ENCODE peak calls at places on chromosomes 11 and 22, in five cellular contexts. One of them, this sample, is unnamed. For H3K36me3, the result is how much of the 10 kb centered on the place peaks cover.

GRCh38 chr11:20003357-20003756 is 156.9 kb downstream of the DBX1 start:
- DNase-seq in kidney: no peak
- DNase-seq in body of pancreas: peak
- DNase-seq in A673: no peak
- DNase-seq in neural progenitor cell: no peak
- DNase-seq in this sample: no peak

GRCh38 chr11:130776044-130776390 is 140.3 kb downstream of the SNX19 start:
- DNase-seq in body of pancreas: no peak
- DNase-seq in neural progenitor cell: no peak
- DNase-seq in kidney: no peak
- DNase-seq in A673: no peak
- DNase-seq in this sample: no peak

GRCh38 chr11:43706631-43707030 is 26.1 kb downstream of the HSD17B12 start:
- DNase-seq in kidney: no peak
- DNase-seq in A673: no peak
- DNase-seq in body of pancreas: no peak
- DNase-seq in neural progenitor cell: no peak
- DNase-seq in this sample: no peak

GRCh38 chr11:26992031-26992541 is 1.8 kb upstream of the FIBIN start:
- DNase-seq in A673: no peak
- DNase-seq in body of pancreas: no peak
- DNase-seq in neural progenitor cell: no peak
- DNase-seq in kidney: no peak
- DNase-seq in this sample: no peak

GRCh38 chr11:75024068-75024449 is 35.3 kb downstream of the NEU3 start:
- DNase-seq in body of pancreas: no peak
- DNase-seq in A673: no peak
- DNase-seq in neural progenitor cell: no peak
- DNase-seq in kidney: no peak
- DNase-seq in this sample: no peak

GRCh38 chr22:19995611-19996339 is 20.8 kb downstream of the ARVCF start:
- DNase-seq in kidney: peak
- DNase-seq in A673: no peak
- DNase-seq in neural progenitor cell: no peak
- DNase-seq in body of pancreas: no peak
- DNase-seq in this sample: no peak

GRCh38 chr11:10659339-10660216 is 34.0 kb downstream of the IRAG1 start:
- DNase-seq in neural progenitor cell: no peak
- DNase-seq in A673: peak
- DNase-seq in body of pancreas: peak
- DNase-seq in kidney: peak
- DNase-seq in this sample: no peak

GRCh38 chr11:67616431-67617242 is 9.9 kb downstream of the NDUFV1 start:
- DNase-seq in body of pancreas: no peak
- DNase-seq in neural progenitor cell: no peak
- DNase-seq in A673: no peak
- DNase-seq in kidney: no peak
- DNase-seq in this sample: no peak

GRCh38 chr22:26066534-26066933 is 102.7 kb upstream of the SEZ6L start:
- DNase-seq in A673: peak
- DNase-seq in neural progenitor cell: peak
- DNase-seq in kidney: no peak
- DNase-seq in body of pancreas: no peak
- DNase-seq in this sample: no peak

GRCh38 chr11:70073881-70074371 is 4.2 kb upstream of the ANO1 start:
- DNase-seq in A673: no peak
- DNase-seq in kidney: no peak
- DNase-seq in neural progenitor cell: no peak
- DNase-seq in body of pancreas: no peak
- DNase-seq in this sample: no peak

GRCh38 chr11:1138053-1138452 is 19.7 kb upstream of the MUC5AC start:
- DNase-seq in neural progenitor cell: no peak
- DNase-seq in body of pancreas: no peak
- DNase-seq in A673: no peak
- DNase-seq in kidney: no peak
- DNase-seq in this sample: no peak

GRCh38 chr11:2518983-2519340 is 74.2 kb downstream of the KCNQ1 start:
- DNase-seq in neural progenitor cell: peak
- DNase-seq in kidney: peak
- DNase-seq in body of pancreas: no peak
- DNase-seq in A673: no peak
- DNase-seq in this sample: no peak

GRCh38 chr22:21624120-21624879 is 5.5 kb downstream of the YDJC start:
- DNase-seq in neural progenitor cell: peak
- DNase-seq in A673: peak
- DNase-seq in kidney: no peak
- DNase-seq in body of pancreas: no peak
- DNase-seq in this sample: no peak

DNA sequence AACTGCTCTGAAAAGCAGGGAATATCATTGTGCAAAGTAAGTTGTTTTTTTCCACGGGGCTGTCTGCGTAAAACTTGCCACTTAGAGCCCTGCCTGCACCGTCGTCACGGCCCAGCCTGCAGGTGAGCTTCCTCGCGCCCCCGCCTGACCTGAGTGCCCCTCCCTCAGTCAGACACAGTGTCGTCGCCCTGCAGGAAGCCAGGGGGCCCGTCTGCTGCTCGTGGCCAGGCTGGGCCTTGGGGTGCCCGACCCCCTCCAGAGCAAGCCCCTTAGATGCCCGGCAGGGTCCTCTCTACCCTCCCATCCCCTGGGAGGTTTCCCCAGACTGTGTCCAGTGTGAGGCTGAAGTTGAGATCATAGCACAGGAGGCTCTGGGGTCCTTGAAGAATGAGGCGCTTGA is 31.6 kb downstream of the SBF1 start:
- DNase-seq in body of pancreas: no peak
- DNase-seq in kidney: peak
- DNase-seq in A673: no peak
- DNase-seq in neural progenitor cell: no peak
- DNase-seq in this sample: no peak
- H3K36me3 ChIP-seq in body of pancreas: under half
- H3K36me3 ChIP-seq in kidney: under half
- H3K36me3 ChIP-seq in A673: half or more
- H3K36me3 ChIP-seq in neural progenitor cell: under half
- H3K36me3 ChIP-seq in this sample: half or more

GRCh38 chr11:8362899-8363298 is 99.2 kb upstream of the LMO1 start:
- DNase-seq in neural progenitor cell: no peak
- DNase-seq in kidney: peak
- DNase-seq in A673: no peak
- DNase-seq in body of pancreas: no peak
- DNase-seq in this sample: no peak

GRCh38 chr11:8368194-8368593 is 104.5 kb upstream of the LMO1 start:
- DNase-seq in neural progenitor cell: no peak
- DNase-seq in kidney: no peak
- DNase-seq in body of pancreas: no peak
- DNase-seq in A673: no peak
- DNase-seq in this sample: no peak

GRCh38 chr11:8363924-8364323 is 100.2 kb upstream of the LMO1 start:
- DNase-seq in A673: no peak
- DNase-seq in neural progenitor cell: no peak
- DNase-seq in kidney: no peak
- DNase-seq in body of pancreas: peak
- DNase-seq in this sample: no peak

GRCh38 chr11:8366316-8366715 is 102.6 kb upstream of the LMO1 start:
- DNase-seq in neural progenitor cell: no peak
- DNase-seq in A673: no peak
- DNase-seq in kidney: no peak
- DNase-seq in body of pancreas: no peak
- DNase-seq in this sample: no peak

GRCh38 chr11:8365542-8365941 is 101.9 kb upstream of the LMO1 start:
- DNase-seq in body of pancreas: no peak
- DNase-seq in neural progenitor cell: no peak
- DNase-seq in kidney: no peak
- DNase-seq in A673: peak
- DNase-seq in this sample: no peak
- TF ChIP-seq CTCF in body of pancreas: no peak
- TF ChIP-seq CTCF in neural progenitor cell: peak
- TF ChIP-seq CTCF in kidney: no peak
- TF ChIP-seq CTCF in A673: no peak
- TF ChIP-seq CTCF in this sample: no peak

DNA sequence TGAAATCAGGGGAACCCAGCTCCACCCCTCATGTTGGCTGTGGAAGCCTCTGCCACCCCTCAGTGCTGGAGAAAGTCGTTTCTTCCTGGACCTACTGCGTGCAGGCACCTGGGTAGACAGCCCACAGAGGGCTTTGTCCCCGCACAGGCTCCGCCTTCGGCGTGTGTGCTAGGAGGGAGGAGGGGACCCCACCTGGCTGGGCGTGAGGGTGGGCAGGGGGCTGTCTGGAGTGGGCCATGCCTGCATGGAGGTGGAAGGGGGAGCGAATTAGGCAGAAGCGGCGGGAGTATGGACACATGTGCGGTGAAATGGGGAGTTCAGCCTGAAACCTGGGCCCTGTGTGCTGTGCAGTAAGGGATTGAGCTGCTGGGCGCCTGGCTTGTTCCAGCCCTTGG is 49.3 kb downstream of the FBLN1 start:
- DNase-seq in A673: no peak
- DNase-seq in body of pancreas: no peak
- DNase-seq in neural progenitor cell: no peak
- DNase-seq in kidney: peak
- DNase-seq in this sample: no peak
- H3K36me3 ChIP-seq in A673: under half
- H3K36me3 ChIP-seq in body of pancreas: under half
- H3K36me3 ChIP-seq in neural progenitor cell: under half
- H3K36me3 ChIP-seq in kidney: under half
- H3K36me3 ChIP-seq in this sample: under half

DNA sequence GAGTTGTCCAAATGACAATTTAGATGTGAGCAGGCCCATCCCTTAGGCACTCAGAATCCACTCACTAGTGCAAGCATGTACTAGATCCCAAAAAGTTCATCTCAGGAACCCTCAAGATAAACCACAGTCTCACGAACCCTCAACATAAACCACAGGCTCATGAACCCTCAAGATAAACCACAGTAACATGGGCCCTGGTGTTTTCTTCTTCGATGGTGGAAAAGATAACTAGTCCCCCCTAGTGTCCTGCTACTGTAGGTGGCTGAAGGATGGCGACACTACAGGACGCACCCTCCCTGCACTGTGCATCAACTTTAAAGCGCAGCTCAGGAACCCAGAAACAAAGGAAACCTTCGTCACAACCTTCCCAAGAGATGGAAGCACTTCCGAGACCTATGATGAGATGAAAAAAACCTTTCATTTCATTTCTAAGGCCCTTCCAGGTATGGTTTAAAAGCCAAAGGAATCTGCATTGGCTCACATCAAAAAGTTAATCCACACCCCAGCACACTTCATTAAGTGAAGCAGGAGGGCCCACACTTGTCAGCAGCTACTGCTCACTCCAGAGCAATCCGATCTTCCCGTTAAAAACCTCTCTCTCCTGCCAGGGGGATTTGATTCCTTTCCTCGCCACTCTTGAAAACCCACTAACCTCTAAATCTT is 2.4 kb downstream of the LARGE1 start:
- DNase-seq in A673: no peak
- DNase-seq in neural progenitor cell: peak
- DNase-seq in body of pancreas: no peak
- DNase-seq in kidney: no peak
- DNase-seq in this sample: no peak
- TF ChIP-seq CTCF in A673: no peak
- TF ChIP-seq CTCF in neural progenitor cell: peak
- TF ChIP-seq CTCF in body of pancreas: no peak
- TF ChIP-seq CTCF in kidney: no peak
- TF ChIP-seq CTCF in this sample: peak

This sample was measured in esophagus muscularis mucosa.